ENCODE peak calls at places on chromosomes 6 and 20, in five cellular contexts. O is K562, D is H54, Z is transverse colon, W is HepG2. X is an unnamed sample.

GRCh38 chr6:89082439-89082838 is 1.9 kb downstream of the PNRC1 start:
- DNase-seq in D (no peak), Z (no peak), W (no peak), O (no peak), X (peak; percentile 61)

GRCh38 chr6:53714888-53715287 is 49.3 kb upstream of the KLHL31 start:
- DNase-seq in D (no peak), O (no peak), W (peak; percentile 70), Z (no peak), X (no peak)

GRCh38 chr20:15267935-15268334 is 930.5 kb upstream of the FLRT3 start:
- DNase-seq in W (no peak), Z (no peak), O (no peak), D (no peak), X (no peak)

GRCh38 chr20:38880952-38881735 is 45.1 kb upstream of the FAM83D start:
- DNase-seq in W (no peak), O (no peak), Z (no peak), D (no peak), X (no peak)

GRCh38 chr6:44289726-44290125 is 19.5 kb downstream of the TMEM151B start:
- DNase-seq in O (no peak), D (no peak), W (no peak), Z (no peak), X (no peak)

GRCh38 chr20:14707865-14708574 is 370.6 kb upstream of the FLRT3 start:
- DNase-seq in O (no peak), D (no peak), W (no peak), Z (no peak), X (no peak)

GRCh38 chr20:56522311-56522710 is 2.2 kb upstream of the FAM209A start:
- DNase-seq in O (no peak), D (no peak), W (no peak), Z (no peak), X (no peak)

GRCh38 chr6:117200067-117200466 is 65.3 kb upstream of the VGLL2 start:
- DNase-seq in Z (no peak), D (no peak), W (no peak), O (no peak), X (no peak)

GRCh38 chr20:23156170-23156841 is 70.2 kb upstream of the CD93 start:
- DNase-seq in W (peak; percentile 50), Z (peak; percentile 40), D (peak; percentile 76), O (peak; percentile 62), X (peak; percentile 65)

GRCh38 chr6:10403385-10404106 is 11.3 kb downstream of the TFAP2A start:
- DNase-seq in O (peak; percentile 42), D (peak; percentile 75), W (no peak), Z (no peak), X (no peak)

DNA sequence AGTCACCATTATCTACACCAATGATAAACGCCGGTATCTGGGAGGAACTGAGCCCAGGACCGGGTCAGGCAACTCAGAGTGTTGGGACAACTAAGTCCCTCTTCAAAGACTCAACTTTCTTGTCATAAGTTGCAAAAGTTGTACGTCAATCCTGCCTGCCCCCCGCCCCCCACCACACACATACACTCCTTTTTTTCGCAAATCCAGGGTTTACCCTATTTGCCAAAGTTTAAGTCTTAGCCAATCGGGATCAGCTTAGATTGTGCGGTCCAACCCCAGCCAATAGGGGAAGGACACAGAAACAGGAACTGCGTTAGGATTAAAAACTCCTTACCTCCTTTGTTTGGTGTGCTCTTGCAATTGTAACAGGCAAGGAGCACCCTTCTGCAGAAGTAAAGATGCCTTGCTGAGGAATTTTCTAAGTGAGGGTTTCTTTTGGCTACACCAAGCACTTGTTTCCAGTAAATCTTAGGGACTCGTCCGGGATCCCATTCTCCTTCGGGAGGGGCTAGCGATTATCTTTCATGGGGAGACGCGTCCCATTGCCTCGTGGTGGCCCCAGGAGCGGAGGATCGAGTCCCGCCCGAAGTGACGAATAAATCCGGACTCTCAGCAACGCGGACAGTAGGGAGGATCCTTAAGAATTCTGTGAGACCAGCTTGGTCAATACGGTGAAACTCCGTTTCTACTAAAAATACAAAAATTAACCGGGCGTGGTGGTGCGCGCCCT is 69.3 kb upstream of the PRSS16 start:
- DNase-seq in W (peak; percentile 51), O (no peak), D (no peak), Z (peak; percentile 62), X (peak; percentile 78)
- TF ChIP-seq POLR2A in W (no peak), O (no peak), D (no peak), Z (peak; percentile 59), X (peak; percentile 57)

GRCh38 chr6:135146160-135146920 is 34.8 kb upstream of the MYB start:
- DNase-seq in O (no peak), W (no peak), Z (no peak), D (no peak), X (no peak)

GRCh38 chr6:135148889-135149288 is 32.2 kb upstream of the MYB start:
- DNase-seq in W (no peak), D (no peak), Z (no peak), O (no peak), X (no peak)

GRCh38 chr6:135149376-135149775 is 31.7 kb upstream of the MYB start:
- DNase-seq in W (no peak), O (no peak), Z (no peak), D (no peak), X (no peak)

GRCh38 chr6:135145509-135145865 is 35.6 kb upstream of the MYB start:
- DNase-seq in W (no peak), D (no peak), Z (no peak), O (no peak), X (peak; percentile 52)

DNA sequence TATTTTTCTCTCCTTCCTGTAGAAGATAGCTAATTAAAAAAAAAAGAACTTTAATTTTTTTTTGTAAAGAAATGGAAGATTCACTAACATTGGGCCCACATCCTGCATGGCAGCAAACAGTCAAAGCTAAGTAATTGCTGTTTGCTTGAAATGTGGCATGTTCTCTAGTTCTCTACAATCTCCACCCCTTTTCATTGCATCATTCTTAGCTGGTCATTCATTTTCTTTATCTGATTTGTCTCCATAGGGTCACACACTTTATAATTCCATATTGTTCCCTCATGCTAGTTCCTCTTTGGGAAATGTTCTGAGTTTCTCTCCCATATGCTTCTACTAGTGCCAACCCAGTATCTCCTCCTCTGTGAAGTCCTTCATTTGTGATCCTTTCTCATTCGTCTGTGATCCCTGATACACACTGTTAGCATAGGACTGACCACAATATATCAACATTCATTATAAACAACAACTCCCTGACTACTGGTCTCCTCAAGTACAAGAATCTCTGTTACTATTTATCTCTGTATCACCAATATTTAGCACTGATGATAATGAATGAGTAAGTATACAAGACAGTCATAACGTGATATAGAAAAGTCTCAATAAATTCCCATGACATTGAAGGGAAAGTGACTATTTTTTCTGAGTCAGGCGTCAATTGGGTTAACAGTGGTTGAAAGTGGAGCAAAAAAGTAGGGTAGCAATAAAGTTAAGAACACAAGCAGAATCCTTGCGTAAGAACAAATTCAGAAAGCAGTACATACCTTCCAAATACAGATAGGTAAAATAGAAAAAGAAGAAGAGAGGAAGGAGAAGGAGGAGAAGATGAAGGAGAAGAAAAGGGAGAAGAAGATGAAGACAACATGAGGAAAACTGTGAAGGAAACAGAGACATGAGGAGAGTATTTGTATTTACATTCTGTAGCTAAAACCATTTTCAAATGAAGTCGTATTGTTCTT is 33.2 kb upstream of the MYB start:
- DNase-seq in D (no peak), W (no peak), O (peak; percentile 49), Z (no peak), X (peak; percentile 75)
- TF ChIP-seq POLR2A in D (no peak), W (no peak), O (peak; percentile 42), Z (no peak), X (peak; percentile 20)

GRCh38 chr6:38701551-38701950 is 1.4 kb downstream of the GLO1 start:
- DNase-seq in D (no peak), W (no peak), O (no peak), Z (no peak), X (no peak)

GRCh38 chr6:38705924-38706323 is 3.0 kb upstream of the GLO1 start:
- DNase-seq in D (no peak), W (no peak), Z (no peak), O (no peak), X (no peak)

GRCh38 chr6:38697846-38698245 is 5.1 kb downstream of the GLO1 start:
- DNase-seq in W (no peak), O (no peak), D (no peak), Z (no peak), X (no peak)

GRCh38 chr6:38703949-38704348 is 1.0 kb upstream of the GLO1 start:
- DNase-seq in W (no peak), O (no peak), Z (no peak), D (no peak), X (no peak)

DNA sequence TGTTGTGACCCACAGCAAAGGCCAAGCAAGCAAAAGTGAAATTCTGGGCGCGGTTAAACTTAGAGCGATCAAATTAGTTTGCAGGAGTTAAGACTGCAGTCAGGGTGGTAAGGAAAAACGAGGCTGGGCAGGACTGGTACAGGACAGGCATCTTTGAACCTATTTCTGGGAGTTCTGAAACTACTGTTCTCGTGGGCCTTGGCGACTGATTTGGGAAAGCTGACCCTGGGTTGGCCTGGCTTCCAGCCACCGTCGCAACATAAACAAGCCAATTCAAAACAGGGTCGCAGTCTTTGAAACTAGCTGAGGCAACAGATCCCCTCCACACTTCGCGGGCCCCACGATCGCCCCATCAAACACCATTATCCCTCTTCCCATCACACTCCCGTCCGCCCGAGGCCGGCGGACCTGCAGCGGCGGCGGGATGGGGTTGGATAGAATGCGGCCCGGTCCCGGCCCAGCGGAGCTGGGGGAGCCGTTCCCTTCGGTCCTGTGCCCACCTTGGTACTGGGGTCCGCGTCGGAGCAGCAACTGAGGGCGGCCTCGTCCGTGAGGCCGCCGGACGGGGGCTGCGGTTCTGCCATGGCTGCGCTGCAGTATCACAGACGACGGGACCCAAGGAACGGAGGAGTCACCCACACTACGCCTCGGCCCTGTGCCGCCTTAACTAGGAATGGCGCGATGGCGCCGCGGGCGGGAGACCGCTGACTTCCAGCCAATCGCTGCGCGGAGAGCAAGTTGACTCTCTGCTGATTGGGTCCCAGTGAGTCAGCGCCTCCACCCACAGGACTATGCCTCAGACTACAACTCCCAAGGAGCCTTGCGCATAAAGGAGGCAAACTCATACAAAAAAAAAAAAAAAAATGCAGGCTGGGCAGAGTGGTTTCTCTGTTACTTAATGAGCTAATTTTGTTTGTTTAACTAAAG is at the start of gene GLO1:
- DNase-seq in O (peak; percentile 100), D (peak; percentile 95), Z (peak; percentile 97), W (peak; percentile 98), X (peak; percentile 98)
- TF ChIP-seq POLR2A in O (peak; percentile 97), D (peak; percentile 85), Z (peak; percentile 94), W (peak; percentile 98), X (peak; percentile 93)

GRCh38 chr20:34109442-34109841 is 2.6 kb downstream of the EIF2S2 start:
- DNase-seq in W (no peak), D (no peak), O (no peak), Z (no peak), X (no peak)
- TF ChIP-seq POLR2A in W (no peak), D (no peak), O (no peak), Z (no peak), X (no peak)

GRCh38 chr6:158231551-158232444 is 63.6 kb downstream of the GTF2H5 start:
- DNase-seq in Z (peak; percentile 79), O (peak; percentile 94), D (peak; percentile 65), W (peak; percentile 74), X (peak; percentile 90)
- TF ChIP-seq POLR2A in Z (peak; percentile 49), O (peak; percentile 62), D (peak; percentile 58), W (peak; percentile 52), X (peak; percentile 28)

GRCh38 chr6:26233608-26234420 is 131.2 kb upstream of the BTN3A2 start:
- DNase-seq in W (no peak), D (no peak), O (peak; percentile 77), Z (peak; percentile 75), X (peak; percentile 88)
- TF ChIP-seq POLR2A in W (no peak), D (peak; percentile 43), O (peak; percentile 65), Z (no peak), X (peak; percentile 78)

X was measured in erythroblast.